ENCODE peak calls at places on chromosomes 6 and 20, in six cellular contexts. V, X, W, Z, H and J are unnamed samples.

GRCh38 chr20:45833883-45834796 is 541 bp downstream of the SNX21 start:
- DNase-seq in H (peak), V (no peak), W (peak), Z (peak), X (peak), J (no peak)

GRCh38 chr20:25083773-25084615 is 2.1 kb upstream of the VSX1 start:
- DNase-seq in Z (no peak), H (peak), X (no peak), V (peak), W (no peak), J (no peak)

GRCh38 chr6:145813285-145814034 is 1.1 kb downstream of the FBXO30 start:
- DNase-seq in X (peak), W (peak), Z (no peak), H (no peak), V (no peak), J (peak)

GRCh38 chr6:74863968-74864367 is 341.9 kb downstream of the COL12A1 start:
- DNase-seq in W (no peak), X (no peak), V (no peak), Z (no peak), H (no peak), J (no peak)

GRCh38 chr6:133551436-133551835 is 310.3 kb downstream of the EYA4 start:
- DNase-seq in V (no peak), X (no peak), Z (no peak), H (no peak), W (no peak), J (no peak)

GRCh38 chr6:30903236-30903635 is 4.8 kb upstream of the GTF2H4 start:
- DNase-seq in Z (no peak), W (no peak), H (no peak), V (no peak), X (no peak), J (no peak)

GRCh38 chr6:13454286-13455221 is 32.8 kb downstream of the GFOD1 start:
- DNase-seq in W (peak), H (no peak), V (peak), Z (peak), X (peak), J (peak)

GRCh38 chr6:34745277-34746103 is 11.8 kb upstream of the SNRPC start:
- DNase-seq in H (no peak), X (peak), Z (no peak), W (no peak), V (no peak), J (no peak)

GRCh38 chr6:156593127-156593526 is 184.1 kb upstream of the ARID1B start:
- DNase-seq in V (no peak), W (no peak), Z (no peak), H (no peak), X (no peak), J (no peak)

GRCh38 chr20:15889073-15889923 is 684.0 kb downstream of the KIF16B start:
- DNase-seq in W (no peak), V (no peak), X (no peak), Z (no peak), H (no peak), J (no peak)

GRCh38 chr6:43944908-43945777 is 175.1 kb downstream of the VEGFA start:
- DNase-seq in H (no peak), Z (no peak), V (no peak), X (peak), W (no peak), J (no peak)

GRCh38 chr20:64240243-64241015 is 15.1 kb upstream of the PCMTD2 start:
- DNase-seq in Z (no peak), W (no peak), X (no peak), V (no peak), H (no peak), J (no peak)

GRCh38 chr6:40962241-40962640 is 76.8 kb downstream of the UNC5CL start:
- DNase-seq in V (no peak), X (peak), Z (no peak), W (no peak), H (no peak), J (no peak)

GRCh38 chr20:32922466-32922865 is 63.7 kb downstream of the EFCAB8 start:
- DNase-seq in W (no peak), X (no peak), H (no peak), Z (no peak), V (no peak), J (no peak)

GRCh38 chr20:35547319-35547718 is 5.4 kb downstream of the ERGIC3 start:
- DNase-seq in V (no peak), X (no peak), Z (no peak), W (no peak), H (no peak), J (no peak)